ENCODE peak calls at places on chromosomes 11 and 22, in seven cellular contexts. A is GM23338, C is A549, V is K562, I is HCT116, U is GM12878, H is SK-N-SH. W is an unnamed sample.

GRCh38 chr11:27397619-27398412 is 34.8 kb upstream of the CCDC34 start:
- DNase-seq in U (no peak), I (no peak), V (no peak), C (no peak), A (no peak), H (peak), W (no peak)

GRCh38 chr22:49789289-49790141 is 38.2 kb downstream of the BRD1 start:
- DNase-seq in I (no peak), A (no peak), C (no peak), U (no peak), V (no peak), H (peak), W (peak)

GRCh38 chr11:68212421-68213134 is 518 bp downstream of the KMT5B start:
- DNase-seq in C (peak), A (peak), H (peak), U (no peak), V (peak), I (peak), W (peak)

GRCh38 chr22:27804683-27805297 is 3.2 kb upstream of the MN1 start:
- DNase-seq in V (peak), A (peak), I (no peak), H (peak), U (no peak), C (peak), W (peak)

GRCh38 chr11:12044799-12045198 is 36.4 kb upstream of the DKK3 start:
- DNase-seq in C (no peak), I (no peak), A (no peak), U (no peak), H (no peak), V (no peak), W (no peak)

GRCh38 chr11:33376331-33377099 is 119.3 kb downstream of the HIPK3 start:
- DNase-seq in A (peak), C (no peak), V (no peak), I (no peak), H (peak), U (no peak), W (no peak)

GRCh38 chr11:82942376-82942775 is 40.8 kb downstream of the DDIAS start:
- DNase-seq in A (no peak), C (no peak), H (no peak), V (no peak), I (no peak), U (no peak), W (no peak)

GRCh38 chr11:6321961-6322362 is 1.7 kb upstream of the CAVIN3 start:
- DNase-seq in U (no peak), I (peak), V (no peak), A (peak), H (no peak), C (no peak), W (no peak)

GRCh38 chr11:88179141-88179540 is 3.9 kb upstream of the RAB38 start:
- DNase-seq in C (no peak), A (no peak), I (no peak), V (no peak), U (peak), H (no peak), W (no peak)

GRCh38 chr22:22713416-22713815 is 69.0 kb downstream of the GGTLC2 start:
- DNase-seq in V (peak), C (no peak), H (no peak), U (no peak), I (no peak), A (no peak), W (no peak)

GRCh38 chr11:57478971-57479663 is 18.8 kb downstream of the RTN4RL2 start:
- DNase-seq in H (peak), A (no peak), I (no peak), V (no peak), C (no peak), U (no peak), W (no peak)

GRCh38 chr11:67056640-67057409 is at the start of gene RHOD:
- DNase-seq in A (peak), C (no peak), H (no peak), U (no peak), V (no peak), I (no peak), W (no peak)

GRCh38 chr11:45233121-45233803 is 52.9 kb downstream of the SYT13 start:
- DNase-seq in I (peak), C (peak), A (peak), V (peak), H (peak), U (no peak), W (peak)

GRCh38 chr11:304915-305833 is 2.4 kb upstream of the IFITM2 start:
- DNase-seq in I (no peak), H (peak), A (peak), V (peak), C (peak), U (no peak), W (peak)

GRCh38 chr11:123434262-123434661 is 4.2 kb downstream of the GRAMD1B start:
- DNase-seq in C (peak), V (peak), H (peak), U (no peak), I (peak), A (peak), W (no peak)

GRCh38 chr11:101327908-101328307 is 198.3 kb upstream of the PGR start:
- DNase-seq in I (no peak), C (no peak), U (no peak), V (no peak), H (no peak), A (no peak), W (no peak)

GRCh38 chr22:19419464-19420178 is 11.9 kb downstream of the HIRA start:
- DNase-seq in H (no peak), C (no peak), U (peak), V (peak), A (no peak), I (no peak), W (peak)

GRCh38 chr22:44443641-44444235 is 54.3 kb downstream of the RTL6 start:
- DNase-seq in I (no peak), H (no peak), V (no peak), C (no peak), A (no peak), U (no peak), W (no peak)

GRCh38 chr22:42685941-42686666 is 34.6 kb downstream of the A4GALT start:
- DNase-seq in I (no peak), H (peak), V (no peak), A (peak), U (no peak), C (no peak), W (no peak)

GRCh38 chr11:13970986-13971385 is 8.5 kb downstream of the SPON1 start:
- DNase-seq in A (peak), C (peak), U (no peak), V (no peak), H (peak), I (peak), W (no peak)

GRCh38 chr11:110972640-110973039 is 260.4 kb upstream of the ARHGAP20 start:
- DNase-seq in A (no peak), I (no peak), C (peak), H (no peak), U (no peak), V (no peak), W (peak)

GRCh38 chr11:120912504-120912903 is 111.4 kb upstream of the TBCEL start:
- DNase-seq in U (no peak), I (peak), C (peak), V (no peak), H (peak), A (peak), W (no peak)

GRCh38 chr11:117459979-117460300 is 132.3 kb downstream of the CEP164 start:
- DNase-seq in H (no peak), V (no peak), C (no peak), U (no peak), I (no peak), A (no peak), W (no peak)

GRCh38 chr22:45097061-45097460 is 66.7 kb upstream of the NUP50 start:
- DNase-seq in I (no peak), H (no peak), U (no peak), C (no peak), V (no peak), A (no peak), W (no peak)

GRCh38 chr11:128336203-128336602 is 251.2 kb downstream of the ETS1 start:
- DNase-seq in H (no peak), U (no peak), C (peak), A (no peak), I (no peak), V (no peak), W (no peak)

GRCh38 chr22:46281866-46282678 is 14.3 kb downstream of the TTC38 start:
- DNase-seq in U (no peak), I (no peak), H (no peak), V (no peak), A (no peak), C (no peak), W (no peak)
- TF ChIP-seq REST in U (no peak), I (no peak), H (no peak), V (no peak), A (no peak), C (no peak), W (no peak)

DNA sequence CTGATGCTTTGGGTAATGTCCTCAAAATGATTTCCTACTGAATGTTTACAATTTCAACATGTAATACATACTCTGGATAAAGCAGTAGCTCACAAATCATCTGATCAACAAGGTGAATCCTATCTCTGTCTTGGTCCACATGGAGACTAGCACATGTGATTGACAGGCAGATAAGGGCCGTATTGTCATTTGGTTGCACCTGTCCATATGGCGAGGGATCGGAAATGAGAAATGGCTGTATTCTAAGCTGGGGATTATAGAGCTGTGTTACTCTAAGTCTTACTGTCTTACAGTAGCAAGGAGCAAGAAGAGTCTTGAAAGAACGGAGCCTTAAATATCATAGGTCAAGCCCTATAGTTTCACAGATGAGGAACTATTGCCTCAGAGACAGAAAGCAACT is 55.7 kb downstream of the APIP start:
- DNase-seq in H (no peak), I (no peak), A (no peak), C (no peak), U (no peak), V (no peak), W (no peak)
- H3K27ac ChIP-seq in H (no peak), I (no peak), A (no peak), C (no peak), U (no peak), V (no peak), W (no peak)

DNA sequence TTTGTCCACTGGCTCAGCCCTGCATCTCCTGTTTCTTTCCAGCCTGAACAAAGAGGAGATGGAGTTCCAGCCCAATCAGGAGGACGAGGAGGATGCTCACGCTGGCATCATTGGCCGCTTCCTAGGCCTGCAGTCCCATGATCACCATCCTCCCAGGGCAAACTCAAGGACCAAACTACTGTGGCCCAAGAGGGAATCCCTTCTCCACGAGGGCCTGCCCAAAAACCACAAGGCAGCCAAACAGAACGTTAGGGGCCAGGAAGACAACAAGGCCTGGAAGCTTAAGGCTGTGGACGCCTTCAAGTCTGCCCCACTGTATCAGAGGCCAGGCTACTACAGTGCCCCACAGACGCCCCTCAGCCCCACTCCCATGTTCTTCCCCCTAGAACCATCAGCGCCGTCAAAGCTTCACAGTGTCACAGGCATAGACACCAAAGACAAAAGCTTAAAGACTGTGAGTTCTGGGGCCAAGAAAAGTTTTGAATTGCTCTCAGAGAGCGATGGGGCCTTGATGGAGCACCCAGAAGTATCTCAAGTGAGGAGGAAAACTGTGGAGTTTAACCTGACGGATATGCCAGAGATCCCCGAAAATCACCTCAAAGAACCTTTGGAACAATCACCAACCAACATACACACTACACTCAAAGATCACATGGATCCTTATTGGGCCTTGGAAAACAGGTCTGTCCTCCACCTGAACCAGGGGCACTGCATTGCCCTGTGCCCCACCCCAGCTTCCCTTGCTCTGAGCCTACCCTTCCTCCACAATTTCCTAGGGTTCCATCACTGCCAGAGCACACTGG is 5.0 kb downstream of the FTH1 start:
- DNase-seq in I (no peak), A (peak), C (peak), H (no peak), V (no peak), U (no peak), W (no peak)
- TF ChIP-seq REST in I (no peak), A (no peak), C (no peak), H (no peak), V (no peak), U (no peak), W (no peak)

DNA sequence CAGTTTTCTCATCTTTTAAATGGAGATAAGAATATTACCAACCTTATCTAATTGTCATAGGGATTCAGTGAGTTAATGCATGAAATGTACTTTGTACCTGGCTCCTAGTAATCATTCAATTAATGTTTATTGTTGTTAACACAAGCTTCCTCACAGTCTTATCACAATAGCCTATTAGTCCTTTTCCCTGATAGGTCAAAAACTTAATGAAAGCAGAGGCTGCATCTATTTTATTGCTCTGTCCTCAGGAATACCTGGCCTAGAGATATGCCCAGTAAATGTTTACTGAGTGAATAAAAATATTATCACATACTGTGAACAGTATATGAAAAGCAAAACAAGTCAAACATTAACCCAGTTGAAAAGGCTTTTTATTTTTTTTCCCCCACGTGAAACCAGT is 34.6 kb upstream of the SLC6A5 start:
- DNase-seq in U (no peak), H (no peak), A (no peak), V (no peak), C (no peak), I (no peak), W (no peak)
- H3K27ac ChIP-seq in U (no peak), H (no peak), A (no peak), V (no peak), C (no peak), I (no peak), W (no peak)

DNA sequence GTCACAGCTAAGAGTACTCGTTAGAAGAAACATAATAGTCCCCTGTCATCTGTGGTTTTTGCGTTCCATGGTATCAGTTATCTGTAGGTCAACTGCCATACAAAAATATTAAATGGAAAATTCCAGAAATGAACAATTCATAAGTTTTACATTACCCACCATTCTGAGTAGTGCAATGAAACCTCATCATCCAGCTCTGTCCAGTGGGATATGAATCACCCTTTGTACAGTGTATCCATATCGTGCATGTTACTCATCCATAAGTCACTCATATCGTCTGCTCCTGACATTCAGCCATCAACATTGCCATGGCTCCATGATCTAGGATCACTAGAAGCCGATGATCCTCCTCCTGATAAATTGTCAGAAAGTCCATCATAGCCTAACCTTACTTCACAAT is 174.9 kb upstream of the C11orf87 start:
- DNase-seq in I (no peak), U (no peak), V (no peak), C (no peak), A (no peak), H (no peak), W (no peak)
- TF ChIP-seq REST in I (no peak), U (no peak), V (no peak), C (no peak), A (no peak), H (no peak), W (no peak)

GRCh38 chr11:1762537-1763302 is 1.0 kb downstream of the CTSD start:
- DNase-seq in A (no peak), H (no peak), C (peak), I (peak), V (peak), U (no peak), W (peak)
- H3K27ac ChIP-seq in A (no peak), H (no peak), C (peak), I (peak), V (peak), U (peak), W (peak)